ENCODE peak calls at places on chromosome 22, in seven cellular contexts. One of them, this sample, is unnamed. For H3K4me1, the result is how much of the 10 kb centered on the place peaks cover.

GRCh38 chr22:20783844-20784723 is 10.2 kb downstream of the SERPIND1 start:
- DNase-seq in A549: peak
- DNase-seq in stomach: no peak
- DNase-seq in body of pancreas: peak
- DNase-seq in breast epithelium: no peak
- DNase-seq in prostate gland: peak
- DNase-seq in sigmoid colon: no peak
- DNase-seq in this sample: peak

GRCh38 chr22:19438286-19438685 is 5.9 kb downstream of the MRPL40 start:
- DNase-seq in body of pancreas: no peak
- DNase-seq in prostate gland: no peak
- DNase-seq in stomach: no peak
- DNase-seq in sigmoid colon: no peak
- DNase-seq in breast epithelium: no peak
- DNase-seq in A549: no peak
- DNase-seq in this sample: no peak

GRCh38 chr22:18090286-18090685 is 12.5 kb downstream of the PEX26 start:
- DNase-seq in sigmoid colon: no peak
- DNase-seq in body of pancreas: no peak
- DNase-seq in prostate gland: no peak
- DNase-seq in stomach: no peak
- DNase-seq in breast epithelium: no peak
- DNase-seq in A549: no peak
- DNase-seq in this sample: no peak

GRCh38 chr22:43388420-43388851 is 23.4 kb upstream of the MPPED1 start:
- DNase-seq in sigmoid colon: peak
- DNase-seq in breast epithelium: peak
- DNase-seq in prostate gland: peak
- DNase-seq in A549: peak
- DNase-seq in body of pancreas: peak
- DNase-seq in stomach: peak
- DNase-seq in this sample: peak

GRCh38 chr22:30940655-30941362 is 27.8 kb downstream of the MORC2 start:
- DNase-seq in A549: no peak
- DNase-seq in breast epithelium: no peak
- DNase-seq in body of pancreas: no peak
- DNase-seq in prostate gland: no peak
- DNase-seq in sigmoid colon: no peak
- DNase-seq in stomach: no peak
- DNase-seq in this sample: no peak

GRCh38 chr22:24437820-24438328 is 10.5 kb downstream of the ADORA2A start:
- DNase-seq in prostate gland: no peak
- DNase-seq in stomach: no peak
- DNase-seq in breast epithelium: no peak
- DNase-seq in A549: no peak
- DNase-seq in body of pancreas: no peak
- DNase-seq in sigmoid colon: no peak
- DNase-seq in this sample: no peak

GRCh38 chr22:25747245-25747944 is 5.4 kb downstream of the MYO18B start:
- DNase-seq in breast epithelium: no peak
- DNase-seq in A549: peak
- DNase-seq in stomach: peak
- DNase-seq in body of pancreas: peak
- DNase-seq in prostate gland: no peak
- DNase-seq in sigmoid colon: no peak
- DNase-seq in this sample: no peak

GRCh38 chr22:24845036-24845918 is 39.3 kb downstream of the SGSM1 start:
- DNase-seq in body of pancreas: no peak
- DNase-seq in prostate gland: no peak
- DNase-seq in breast epithelium: no peak
- DNase-seq in stomach: no peak
- DNase-seq in A549: no peak
- DNase-seq in sigmoid colon: peak
- DNase-seq in this sample: peak

GRCh38 chr22:43919106-43919965 is 4.3 kb upstream of the PNPLA3 start:
- DNase-seq in stomach: peak
- DNase-seq in A549: no peak
- DNase-seq in body of pancreas: peak
- DNase-seq in breast epithelium: peak
- DNase-seq in prostate gland: peak
- DNase-seq in sigmoid colon: no peak
- DNase-seq in this sample: no peak

GRCh38 chr22:47678667-47679287 is 916.3 kb downstream of the TBC1D22A start:
- DNase-seq in stomach: no peak
- DNase-seq in A549: no peak
- DNase-seq in body of pancreas: no peak
- DNase-seq in sigmoid colon: no peak
- DNase-seq in prostate gland: no peak
- DNase-seq in breast epithelium: no peak
- DNase-seq in this sample: no peak

GRCh38 chr22:49139492-49140151 is 688.1 kb downstream of the BRD1 start:
- DNase-seq in prostate gland: no peak
- DNase-seq in breast epithelium: no peak
- DNase-seq in sigmoid colon: no peak
- DNase-seq in A549: no peak
- DNase-seq in body of pancreas: no peak
- DNase-seq in stomach: no peak
- DNase-seq in this sample: no peak

GRCh38 chr22:19704355-19705015 is 9.8 kb upstream of the SEPTIN5 start:
- DNase-seq in sigmoid colon: peak
- DNase-seq in prostate gland: no peak
- DNase-seq in body of pancreas: no peak
- DNase-seq in breast epithelium: no peak
- DNase-seq in stomach: no peak
- DNase-seq in A549: no peak
- DNase-seq in this sample: peak

GRCh38 chr22:36184433-36185035 is 17.1 kb downstream of the APOL4 start:
- DNase-seq in breast epithelium: no peak
- DNase-seq in sigmoid colon: no peak
- DNase-seq in A549: no peak
- DNase-seq in stomach: no peak
- DNase-seq in prostate gland: no peak
- DNase-seq in body of pancreas: no peak
- DNase-seq in this sample: no peak

GRCh38 chr22:30485362-30485988 is 13.7 kb upstream of the SEC14L3 start:
- DNase-seq in sigmoid colon: peak
- DNase-seq in prostate gland: peak
- DNase-seq in body of pancreas: peak
- DNase-seq in A549: peak
- DNase-seq in stomach: peak
- DNase-seq in breast epithelium: peak
- DNase-seq in this sample: peak

GRCh38 chr22:22067192-22067591 is 84.6 kb upstream of the TOP3B start:
- DNase-seq in body of pancreas: no peak
- DNase-seq in breast epithelium: no peak
- DNase-seq in stomach: no peak
- DNase-seq in A549: no peak
- DNase-seq in sigmoid colon: no peak
- DNase-seq in prostate gland: no peak
- DNase-seq in this sample: no peak

GRCh38 chr22:44203203-44203602 is 22.5 kb downstream of the PARVG start:
- DNase-seq in body of pancreas: no peak
- DNase-seq in A549: no peak
- DNase-seq in sigmoid colon: peak
- DNase-seq in breast epithelium: no peak
- DNase-seq in stomach: no peak
- DNase-seq in prostate gland: no peak
- DNase-seq in this sample: no peak

GRCh38 chr22:39914584-39914983 is 13.7 kb downstream of the GRAP2 start:
- DNase-seq in sigmoid colon: no peak
- DNase-seq in prostate gland: no peak
- DNase-seq in breast epithelium: no peak
- DNase-seq in stomach: no peak
- DNase-seq in A549: no peak
- DNase-seq in body of pancreas: no peak
- DNase-seq in this sample: no peak

GRCh38 chr22:30889268-30889995 is 79.1 kb downstream of the MORC2 start:
- DNase-seq in stomach: no peak
- DNase-seq in body of pancreas: no peak
- DNase-seq in prostate gland: no peak
- DNase-seq in sigmoid colon: peak
- DNase-seq in A549: no peak
- DNase-seq in breast epithelium: no peak
- DNase-seq in this sample: no peak

GRCh38 chr22:48238966-48239365 is 1476.5 kb downstream of the TBC1D22A start:
- DNase-seq in A549: no peak
- DNase-seq in sigmoid colon: no peak
- DNase-seq in stomach: peak
- DNase-seq in body of pancreas: no peak
- DNase-seq in breast epithelium: no peak
- DNase-seq in prostate gland: no peak
- DNase-seq in this sample: peak

GRCh38 chr22:27883656-27884350 is 35.3 kb downstream of the PITPNB start:
- DNase-seq in body of pancreas: no peak
- DNase-seq in A549: no peak
- DNase-seq in prostate gland: no peak
- DNase-seq in stomach: no peak
- DNase-seq in breast epithelium: no peak
- DNase-seq in sigmoid colon: no peak
- DNase-seq in this sample: no peak
- TF ChIP-seq POLR2A in body of pancreas: no peak
- TF ChIP-seq POLR2A in A549: no peak
- TF ChIP-seq POLR2A in prostate gland: no peak
- TF ChIP-seq POLR2A in stomach: no peak
- TF ChIP-seq POLR2A in breast epithelium: no peak
- TF ChIP-seq POLR2A in sigmoid colon: no peak
- TF ChIP-seq POLR2A in this sample: no peak

GRCh38 chr22:37563153-37564081 is 3.1 kb downstream of the CDC42EP1 start:
- DNase-seq in A549: peak
- DNase-seq in stomach: peak
- DNase-seq in prostate gland: peak
- DNase-seq in body of pancreas: peak
- DNase-seq in breast epithelium: peak
- DNase-seq in sigmoid colon: peak
- DNase-seq in this sample: peak

GRCh38 chr22:37560682-37561208 is 465 bp downstream of the CDC42EP1 start:
- DNase-seq in stomach: no peak
- DNase-seq in prostate gland: no peak
- DNase-seq in breast epithelium: no peak
- DNase-seq in sigmoid colon: peak
- DNase-seq in body of pancreas: peak
- DNase-seq in A549: no peak
- DNase-seq in this sample: no peak

GRCh38 chr22:37564111-37564711 is 3.9 kb downstream of the CDC42EP1 start:
- DNase-seq in prostate gland: no peak
- DNase-seq in A549: no peak
- DNase-seq in breast epithelium: no peak
- DNase-seq in sigmoid colon: no peak
- DNase-seq in stomach: no peak
- DNase-seq in body of pancreas: no peak
- DNase-seq in this sample: no peak

GRCh38 chr22:37561209-37562048 is 1.1 kb downstream of the CDC42EP1 start:
- DNase-seq in sigmoid colon: peak
- DNase-seq in A549: peak
- DNase-seq in prostate gland: peak
- DNase-seq in stomach: peak
- DNase-seq in breast epithelium: peak
- DNase-seq in body of pancreas: peak
- DNase-seq in this sample: peak

DNA sequence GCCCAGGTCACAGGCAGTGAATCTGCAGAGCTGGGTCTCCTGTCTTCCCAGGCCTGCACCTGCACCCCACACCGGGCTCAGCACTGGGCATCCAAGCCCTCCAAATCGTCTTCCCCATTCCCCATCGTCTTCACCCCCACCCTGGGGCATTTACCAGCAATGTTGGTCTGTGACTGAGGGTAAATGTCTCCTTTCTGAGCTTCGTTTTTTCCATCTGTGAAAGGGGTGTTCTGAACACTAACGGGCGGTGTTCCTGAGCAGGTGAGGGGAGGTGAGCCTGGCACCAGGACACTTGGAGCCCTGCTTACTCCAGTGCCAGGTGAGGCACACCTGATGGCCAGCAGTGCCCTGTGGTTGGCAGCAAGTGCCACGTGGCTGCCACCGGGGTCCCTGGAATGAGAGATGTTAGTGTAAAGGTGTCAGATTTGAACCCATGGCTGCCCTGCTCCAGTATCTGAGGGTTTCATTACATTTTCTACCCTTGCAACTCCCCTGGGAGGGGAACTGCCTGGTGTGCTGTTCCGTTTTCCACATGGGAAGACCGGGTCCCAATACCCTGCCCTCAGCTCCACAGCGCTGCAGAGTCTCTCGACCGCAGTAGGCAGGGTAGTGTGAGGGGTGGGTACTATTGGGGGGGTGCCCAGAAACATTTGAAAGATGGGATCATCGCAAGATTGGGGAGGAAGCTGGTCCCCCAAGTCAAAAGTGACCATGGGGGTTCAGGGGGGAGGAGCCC is 1.9 kb downstream of the CDC42EP1 start:
- DNase-seq in body of pancreas: peak
- DNase-seq in prostate gland: no peak
- DNase-seq in sigmoid colon: no peak
- DNase-seq in A549: no peak
- DNase-seq in breast epithelium: no peak
- DNase-seq in stomach: no peak
- DNase-seq in this sample: no peak
- H3K4me1 ChIP-seq in body of pancreas: half or more
- H3K4me1 ChIP-seq in prostate gland: under half
- H3K4me1 ChIP-seq in sigmoid colon: half or more
- H3K4me1 ChIP-seq in A549: half or more
- H3K4me1 ChIP-seq in breast epithelium: under half
- H3K4me1 ChIP-seq in stomach: half or more
- H3K4me1 ChIP-seq in this sample: under half

GRCh38 chr22:46538816-46539163 is 1.4 kb upstream of the CELSR1 start:
- DNase-seq in sigmoid colon: no peak
- DNase-seq in A549: no peak
- DNase-seq in stomach: no peak
- DNase-seq in breast epithelium: no peak
- DNase-seq in prostate gland: no peak
- DNase-seq in body of pancreas: no peak
- DNase-seq in this sample: peak
- H3K4me3 ChIP-seq in sigmoid colon: peak
- H3K4me3 ChIP-seq in A549: peak
- H3K4me3 ChIP-seq in stomach: peak
- H3K4me3 ChIP-seq in breast epithelium: peak
- H3K4me3 ChIP-seq in prostate gland: peak
- H3K4me3 ChIP-seq in body of pancreas: no peak
- H3K4me3 ChIP-seq in this sample: no peak

DNA sequence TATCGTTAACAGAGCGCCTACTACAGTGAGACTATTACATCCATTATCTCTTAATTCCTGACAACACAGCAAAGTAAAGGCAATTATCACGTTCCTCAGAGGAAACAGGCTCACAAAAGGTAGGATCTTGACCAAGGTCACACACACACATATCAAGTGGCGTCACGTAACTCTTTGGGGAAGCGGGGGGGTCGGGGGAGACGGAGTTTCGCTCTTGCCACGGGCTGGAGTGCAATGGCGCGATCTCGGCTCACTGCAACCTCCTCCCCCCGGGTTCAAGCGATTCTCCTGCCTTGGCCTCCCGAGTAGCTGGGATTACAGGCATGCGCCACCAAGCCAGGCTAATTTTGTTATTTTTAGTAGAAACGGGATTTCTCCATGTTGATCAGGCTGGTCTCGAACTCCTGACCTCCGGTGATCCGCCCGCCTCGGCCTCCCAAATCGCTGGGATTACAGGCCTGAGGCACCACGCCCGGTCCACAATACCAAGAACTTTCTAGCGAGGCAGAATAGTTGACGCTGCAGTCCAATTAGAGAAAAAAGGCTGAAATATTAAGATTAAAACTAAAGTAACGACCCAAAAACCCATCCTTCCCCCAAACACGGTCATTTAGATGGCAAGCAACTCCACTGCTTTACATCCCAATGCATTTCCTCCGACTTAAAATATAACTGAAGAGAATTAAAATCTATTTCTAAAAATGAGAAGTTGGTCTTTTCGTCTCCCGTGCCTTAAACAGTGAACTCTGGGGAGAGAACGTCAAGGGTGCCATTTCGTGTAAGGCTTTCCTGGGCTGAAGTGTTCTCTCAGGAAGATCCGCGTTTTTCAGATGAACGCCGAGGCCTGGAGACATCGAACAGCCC is 1.1 kb downstream of the DDX17 start:
- DNase-seq in stomach: peak
- DNase-seq in sigmoid colon: peak
- DNase-seq in body of pancreas: peak
- DNase-seq in prostate gland: peak
- DNase-seq in A549: no peak
- DNase-seq in breast epithelium: no peak
- DNase-seq in this sample: peak
- TF ChIP-seq POLR2A in stomach: no peak
- TF ChIP-seq POLR2A in sigmoid colon: no peak
- TF ChIP-seq POLR2A in body of pancreas: peak
- TF ChIP-seq POLR2A in prostate gland: peak
- TF ChIP-seq POLR2A in A549: no peak
- TF ChIP-seq POLR2A in breast epithelium: no peak
- TF ChIP-seq POLR2A in this sample: no peak

This sample was measured in testis.